ENCODE peak calls at places on chromosomes 2 and 18, in four cellular contexts. X, I, F and Q are unnamed samples.

GRCh38 chr2:149161481-149162225 is 123.2 kb downstream of the LYPD6B start:
- DNase-seq in F (no peak), I (no peak), X (no peak), Q (no peak)

GRCh38 chr2:36672199-36672598 is 24.3 kb upstream of the VIT start:
- DNase-seq in I (no peak), X (no peak), F (no peak), Q (no peak)

GRCh38 chr2:105886029-105886454 is 141.3 kb downstream of the NCK2 start:
- DNase-seq in X (no peak), I (no peak), F (no peak), Q (no peak)

GRCh38 chr2:234147335-234147861 is 96.9 kb downstream of the SPP2 start:
- DNase-seq in F (no peak), I (no peak), X (no peak), Q (no peak)

GRCh38 chr2:236677368-236677767 is 107.7 kb downstream of the ACKR3 start:
- DNase-seq in X (no peak), F (no peak), I (peak), Q (no peak)

GRCh38 chr18:58687871-58688308 is 16.6 kb downstream of the MALT1 start:
- DNase-seq in X (no peak), F (no peak), I (no peak), Q (no peak)

GRCh38 chr2:192151848-192152247 is 42.9 kb downstream of the TMEFF2 start:
- DNase-seq in X (no peak), I (no peak), F (no peak), Q (no peak)

GRCh38 chr18:48805826-48806535 is 144.8 kb downstream of the SMAD7 start:
- DNase-seq in X (peak), I (no peak), F (no peak), Q (no peak)

GRCh38 chr2:217703999-217704398 is 298.8 kb downstream of the TNS1 start:
- DNase-seq in F (no peak), X (no peak), I (no peak), Q (no peak)

GRCh38 chr2:9800975-9801723 is 42.1 kb upstream of the TAF1B start:
- DNase-seq in I (no peak), X (peak), F (peak), Q (no peak)

GRCh38 chr2:186780701-186781316 is 68.2 kb downstream of the ZSWIM2 start:
- DNase-seq in X (no peak), I (no peak), F (no peak), Q (no peak)

GRCh38 chr2:186771395-186771794 is 77.5 kb downstream of the FAM171B start:
- DNase-seq in F (no peak), I (no peak), X (no peak), Q (no peak)

GRCh38 chr2:173037245-173038106 is 38.2 kb upstream of the MAP3K20 start:
- DNase-seq in X (no peak), F (no peak), I (no peak), Q (no peak)

GRCh38 chr2:144071461-144071860 is 448.5 kb downstream of the ZEB2 start:
- DNase-seq in F (no peak), I (no peak), X (no peak), Q (no peak)

GRCh38 chr2:235553696-235554100 is 59.9 kb downstream of the AGAP1 start:
- DNase-seq in F (peak), I (no peak), X (no peak), Q (no peak)

GRCh38 chr18:54916507-54916906 is 42.8 kb downstream of the CCDC68 start:
- DNase-seq in X (no peak), I (no peak), F (no peak), Q (no peak)

GRCh38 chr2:100877555-100877954 is 57.6 kb downstream of the NPAS2 start:
- DNase-seq in X (no peak), I (no peak), F (no peak), Q (no peak)

GRCh38 chr18:23058746-23059440 is 76.4 kb upstream of the CABLES1 start:
- DNase-seq in F (no peak), I (no peak), X (no peak), Q (no peak)

GRCh38 chr2:160516547-160517365 is 23.1 kb upstream of the RBMS1 start:
- DNase-seq in F (no peak), X (no peak), I (no peak), Q (no peak)
- H3K4me3 ChIP-seq in F (no peak), X (no peak), I (no peak), Q (no peak)

GRCh38 chr2:3443685-3444084 is 64.2 kb downstream of the TRAPPC12 start:
- DNase-seq in F (no peak), X (no peak), I (no peak), Q (no peak)

GRCh38 chr2:3447789-3448317 is 68.4 kb downstream of the TRAPPC12 start:
- DNase-seq in F (no peak), I (no peak), X (peak), Q (peak)

GRCh38 chr2:3445891-3446290 is 66.4 kb downstream of the TRAPPC12 start:
- DNase-seq in X (no peak), F (no peak), I (no peak), Q (no peak)

GRCh38 chr2:3449106-3449505 is 69.6 kb downstream of the TRAPPC12 start:
- DNase-seq in I (no peak), F (no peak), X (no peak), Q (peak)

DNA sequence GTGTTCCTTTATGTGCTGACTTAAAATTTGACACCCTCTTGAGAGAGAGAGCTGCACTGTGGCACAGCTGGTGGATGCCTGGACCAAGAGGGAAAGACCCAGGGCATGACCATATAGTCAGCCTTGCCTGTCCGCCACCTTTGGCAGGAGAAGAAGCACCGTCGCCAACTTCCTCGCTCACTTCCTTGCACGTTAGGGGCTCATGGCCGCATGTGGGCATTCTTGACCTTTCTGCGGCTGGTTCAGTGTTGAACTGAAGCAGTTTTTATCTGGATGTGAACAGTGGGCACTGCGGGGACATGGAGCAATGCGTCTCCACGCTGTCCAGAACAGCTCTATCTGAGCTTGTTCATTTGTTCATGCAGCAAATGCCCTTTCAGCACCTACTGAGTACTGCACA is 66.9 kb downstream of the TRAPPC12 start:
- DNase-seq in I (no peak), F (no peak), X (no peak), Q (no peak)
- H3K4me3 ChIP-seq in I (no peak), F (no peak), X (no peak), Q (no peak)

GRCh38 chr2:96409543-96410184 is 74.1 kb downstream of the NCAPH start:
- DNase-seq in X (no peak), F (no peak), I (peak), Q (peak)

GRCh38 chr2:96414161-96414713 is 78.7 kb downstream of the NCAPH start:
- DNase-seq in F (no peak), X (no peak), I (no peak), Q (no peak)

GRCh38 chr2:96413067-96413722 is 77.6 kb downstream of the NCAPH start:
- DNase-seq in I (no peak), X (no peak), F (no peak), Q (no peak)

GRCh38 chr2:96415684-96416083 is 80.1 kb downstream of the NCAPH start:
- DNase-seq in X (no peak), I (no peak), F (no peak), Q (no peak)

DNA sequence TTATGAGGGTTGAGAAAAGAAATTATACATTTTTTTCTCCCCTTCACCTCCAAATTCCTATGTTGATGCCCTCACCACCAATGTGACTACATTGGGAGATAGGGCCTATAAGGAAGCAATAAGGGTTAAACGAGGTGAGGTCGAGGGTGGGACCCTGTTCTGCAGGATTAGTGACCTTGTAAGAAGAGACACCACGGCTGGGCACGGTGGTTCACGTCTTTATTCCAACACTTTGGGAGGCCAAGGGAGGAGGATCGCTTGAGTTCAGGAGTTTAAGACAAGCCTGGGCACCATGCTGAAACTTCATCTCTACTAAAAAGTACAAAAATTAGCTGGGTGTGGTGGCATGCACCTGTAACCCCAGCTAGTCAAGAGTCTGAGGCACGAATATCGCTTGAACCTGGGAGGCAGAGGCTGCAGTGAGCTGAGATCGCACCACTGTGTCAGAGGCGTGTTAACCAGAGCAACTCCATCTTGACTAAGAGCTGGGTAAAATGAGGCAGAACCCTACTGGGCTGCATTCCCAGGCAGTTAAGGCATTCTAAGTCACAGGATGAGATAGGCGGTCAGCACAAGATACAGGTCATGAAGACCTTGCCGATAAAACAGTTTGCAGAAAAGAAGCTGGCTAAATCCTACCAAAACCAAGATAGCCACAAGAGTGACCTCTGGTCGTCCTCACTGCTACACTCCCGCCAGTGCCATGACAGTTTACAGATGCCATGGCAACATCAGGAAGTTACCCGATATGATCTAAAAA is 76.9 kb downstream of the NCAPH start:
- DNase-seq in X (no peak), I (no peak), F (no peak), Q (no peak)
- H3K4me3 ChIP-seq in X (peak), I (peak), F (peak), Q (peak)

DNA sequence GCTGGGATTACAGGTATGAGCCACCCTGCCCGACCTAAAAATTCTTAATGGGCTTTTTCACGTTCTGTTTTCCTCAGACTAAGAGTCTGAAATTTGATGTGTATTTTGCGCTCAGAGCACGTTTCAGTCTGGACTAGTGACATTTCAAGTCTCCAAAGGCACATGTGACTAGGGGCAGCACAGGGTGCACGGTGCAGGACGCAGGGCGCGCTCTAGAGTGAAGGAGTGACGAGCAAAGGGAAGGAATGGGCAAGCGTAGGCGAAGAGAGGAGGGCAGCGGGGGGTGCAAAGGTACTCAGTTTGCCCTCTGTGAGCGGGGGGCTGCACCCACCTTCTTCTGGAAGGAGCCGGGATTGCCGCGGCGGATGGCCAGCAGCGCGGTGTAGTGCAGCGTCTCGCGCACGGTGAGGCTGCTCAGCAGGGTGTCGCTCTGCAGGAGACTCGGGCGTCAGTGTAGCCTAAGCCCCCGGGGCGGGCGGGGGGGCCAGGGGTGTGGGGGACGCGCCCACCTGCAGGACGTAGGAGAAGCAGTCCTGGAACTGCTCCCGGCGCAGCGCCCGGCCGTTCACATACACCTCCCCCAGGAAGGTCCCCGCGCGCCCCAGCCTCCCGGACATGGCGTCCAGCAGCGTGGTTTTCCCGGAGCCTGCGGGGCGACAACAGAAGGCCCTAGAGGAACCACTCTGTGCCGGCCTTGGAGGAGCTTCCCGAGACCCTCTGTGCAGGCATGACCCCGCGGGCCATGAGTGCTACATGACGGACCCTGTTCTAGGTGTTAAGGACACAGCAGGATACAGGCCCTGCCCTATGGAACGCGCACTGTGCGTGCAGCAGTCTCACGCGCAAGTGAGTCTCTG is 7.0 kb downstream of the ABCG5 start:
- DNase-seq in X (no peak), I (no peak), F (no peak), Q (peak)
- H3K4me3 ChIP-seq in X (peak), I (peak), F (peak), Q (peak)

DNA sequence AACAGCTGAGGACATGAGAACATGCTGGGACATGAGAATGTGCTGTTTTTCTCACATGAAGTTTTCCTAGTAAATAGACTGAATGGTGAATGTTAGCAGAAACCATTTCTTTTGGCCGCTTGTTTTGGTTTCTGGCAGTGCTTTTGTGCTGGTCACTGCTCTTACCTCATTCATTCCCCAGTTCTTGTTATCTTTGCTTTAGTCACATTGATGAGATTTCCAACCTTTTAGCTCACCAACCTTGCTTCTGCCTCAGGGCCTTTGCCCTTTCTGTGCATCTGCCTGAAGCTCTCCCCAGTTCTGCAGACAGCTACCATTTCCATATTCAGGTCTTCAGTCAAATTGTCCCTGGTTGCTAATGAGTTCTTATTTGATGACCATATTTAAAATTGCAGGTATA is 91.6 kb downstream of the PTPRM start:
- DNase-seq in I (no peak), X (no peak), F (no peak), Q (no peak)
- H3K4me3 ChIP-seq in I (no peak), X (no peak), F (no peak), Q (no peak)

DNA sequence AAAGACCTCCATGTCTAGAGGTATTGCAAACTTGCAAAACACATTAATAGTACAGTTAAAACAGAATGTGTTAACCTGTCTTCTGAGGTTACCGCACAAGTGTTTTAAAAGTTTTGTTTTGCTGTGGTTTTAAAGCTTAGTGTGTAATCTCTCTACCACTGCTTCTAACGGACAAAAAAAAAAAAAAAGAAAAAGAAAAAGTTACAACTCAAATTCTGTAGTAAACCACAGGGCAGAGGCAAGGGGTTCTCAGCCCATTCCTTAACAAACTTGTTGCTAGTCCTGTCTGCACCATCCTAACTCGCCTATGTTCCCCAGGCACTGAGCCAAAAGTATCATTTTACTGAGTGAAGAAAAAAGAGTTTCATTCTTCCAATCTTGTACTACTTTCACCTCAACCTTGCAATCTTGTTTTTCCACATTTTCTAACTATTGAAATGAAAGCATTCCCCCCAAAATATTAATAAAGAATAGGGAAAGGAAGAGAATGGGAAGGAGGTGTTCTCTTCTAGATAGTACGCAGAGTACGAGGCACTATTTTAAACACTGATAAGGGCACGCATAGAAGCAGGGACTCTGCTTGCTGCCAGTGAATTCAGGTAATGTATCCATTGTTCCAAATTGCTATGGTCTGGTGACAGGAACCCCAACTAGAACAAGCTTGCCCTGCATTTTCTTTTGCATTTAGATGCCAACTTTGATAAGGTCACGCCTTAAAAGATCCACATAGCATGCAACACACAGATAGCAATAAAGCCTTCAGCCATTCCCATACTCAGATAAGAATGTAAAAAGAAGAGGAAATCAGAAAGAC is 47.1 kb downstream of the IKZF2 start:
- DNase-seq in F (no peak), X (no peak), I (no peak), Q (no peak)
- H3K4me3 ChIP-seq in F (no peak), X (peak), I (peak), Q (no peak)

DNA sequence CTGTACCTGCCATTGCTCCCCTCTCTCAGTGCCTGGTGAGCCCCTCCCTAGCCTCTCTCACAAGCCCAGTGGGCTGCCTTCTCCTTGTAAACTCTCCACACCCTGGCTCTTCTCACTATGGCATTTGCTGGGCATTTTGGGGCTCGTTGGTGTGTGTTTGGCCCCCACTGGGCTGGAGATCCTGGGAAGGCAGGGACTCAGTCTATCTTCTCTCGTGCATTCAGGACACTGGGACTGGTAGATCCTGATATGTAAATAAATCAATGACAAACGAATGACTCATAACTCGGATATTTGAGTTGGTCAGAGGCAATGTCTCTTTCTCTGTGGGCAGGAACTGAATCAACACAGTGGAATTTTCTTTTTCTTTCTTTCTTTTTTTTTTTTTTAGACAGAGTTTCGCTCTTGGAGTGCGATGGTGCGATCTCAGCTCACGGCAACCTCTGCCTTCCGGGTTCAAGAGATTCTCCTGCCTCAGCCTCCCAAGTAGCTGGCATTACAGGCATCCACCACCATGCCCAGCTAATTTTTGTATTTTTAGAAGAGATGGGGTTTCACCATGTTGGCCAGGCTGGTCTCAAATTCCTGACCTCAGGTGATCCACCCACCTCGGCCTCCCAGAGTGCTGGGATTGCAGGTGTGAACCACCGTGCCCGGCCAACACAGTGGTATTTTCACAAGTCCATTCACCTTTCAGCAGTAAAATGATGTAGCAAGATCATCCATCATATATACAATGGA is 144.6 kb upstream of the SPRED2 start:
- DNase-seq in X (no peak), F (no peak), I (no peak), Q (no peak)
- H3K4me3 ChIP-seq in X (no peak), F (no peak), I (no peak), Q (no peak)

GRCh38 chr18:69401475-69402218 is 959 bp downstream of the DOK6 start:
- DNase-seq in F (no peak), X (no peak), I (peak), Q (no peak)

GRCh38 chr18:69400976-69401474 is 337 bp downstream of the DOK6 start:
- DNase-seq in X (no peak), F (peak), I (peak), Q (peak)

GRCh38 chr18:69402219-69402989 is 1.7 kb downstream of the DOK6 start:
- DNase-seq in X (no peak), F (no peak), I (no peak), Q (no peak)

GRCh38 chr18:69399253-69399652 is 1.4 kb upstream of the DOK6 start:
- DNase-seq in F (no peak), X (no peak), I (no peak), Q (no peak)

DNA sequence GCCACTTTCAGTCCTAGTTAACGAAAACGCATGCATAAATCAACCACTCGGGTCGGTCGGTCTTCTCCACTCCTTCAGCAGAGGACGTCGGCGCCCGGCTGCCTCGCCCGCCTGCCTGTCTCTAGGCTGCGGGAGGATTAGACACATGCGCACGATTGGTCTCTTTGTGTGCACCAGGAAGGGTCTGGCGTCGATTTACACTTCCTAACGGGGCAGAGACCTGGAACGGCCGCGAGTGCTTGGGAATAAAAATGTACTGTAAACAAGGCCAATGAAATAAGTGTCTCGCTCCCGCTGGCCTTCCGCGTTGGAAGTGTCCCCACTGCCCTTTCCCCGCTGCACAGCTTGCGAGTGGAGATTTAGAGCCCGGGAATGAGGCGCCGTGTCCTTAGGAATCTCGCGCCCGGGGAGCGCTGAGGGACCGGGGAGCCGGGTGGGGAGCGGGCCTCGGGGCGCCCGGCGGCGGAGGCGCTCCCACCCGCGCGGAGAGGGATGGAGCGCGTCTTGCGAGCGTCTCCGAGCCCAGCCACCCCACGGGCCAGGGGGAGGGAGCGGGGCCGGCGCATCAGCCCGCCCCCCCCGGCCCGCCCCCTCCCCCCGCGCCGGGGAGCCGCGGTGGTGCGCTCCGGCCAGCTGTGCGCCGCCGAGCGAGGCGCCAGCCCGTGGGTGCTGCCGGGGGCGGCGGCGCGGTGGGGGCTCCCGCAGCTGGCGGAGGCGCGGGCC is at the start of gene DOK6:
- DNase-seq in X (peak), F (peak), I (peak), Q (peak)
- H3K4me3 ChIP-seq in X (peak), F (peak), I (peak), Q (peak)